ENCODE peak calls at places on chromosomes 5 and 9, in eight cellular contexts. L is GM12878, B is PC-9, Z is sigmoid colon, C is tibial artery, N is right lobe of liver, R is suprapubic skin, U is IMR-90. O is an unnamed sample. For H3K27me3, the result is how much of the 10 kb centered on the place peaks cover.

GRCh38 chr9:98515506-98516204 is 193.1 kb downstream of the GABBR2 start:
- DNase-seq in L (no peak), B (no peak), Z (no peak), C (no peak), N (no peak), R (no peak), U (no peak), O (no peak)

GRCh38 chr9:14455243-14455642 is 141.3 kb upstream of the NFIB start:
- DNase-seq in L (no peak), B (no peak), Z (no peak), C (no peak), N (no peak), R (no peak), U (no peak), O (no peak)

GRCh38 chr5:115333164-115333563 is 36.7 kb upstream of the CCDC112 start:
- DNase-seq in L (peak), B (no peak), Z (no peak), C (no peak), N (no peak), R (no peak), U (peak), O (no peak)

GRCh38 chr9:124458441-124458840 is 8.2 kb downstream of the ADGRD2 start:
- DNase-seq in L (no peak), B (no peak), Z (peak), C (peak), N (no peak), R (no peak), U (no peak), O (no peak)

GRCh38 chr9:27261517-27262211 is 35.3 kb downstream of the EQTN start:
- DNase-seq in L (no peak), B (no peak), Z (no peak), C (no peak), N (no peak), R (no peak), U (peak), O (no peak)

GRCh38 chr5:123508441-123508840 is 3.5 kb upstream of the CSNK1G3 start:
- DNase-seq in L (no peak), B (no peak), Z (no peak), C (no peak), N (no peak), R (no peak), U (no peak), O (no peak)

GRCh38 chr9:129284607-129285291 is 106.7 kb upstream of the IER5L start:
- DNase-seq in L (no peak), B (no peak), Z (peak), C (peak), N (peak), R (peak), U (no peak), O (peak)

GRCh38 chr5:34959323-34959722 is 30.0 kb downstream of the DNAJC21 start:
- DNase-seq in L (peak), B (peak), Z (no peak), C (no peak), N (no peak), R (no peak), U (peak), O (no peak)

GRCh38 chr5:112419050-112419595 is at the start of gene EPB41L4A:
- DNase-seq in L (no peak), B (peak), Z (no peak), C (peak), N (peak), R (no peak), U (no peak), O (peak)

GRCh38 chr9:77793909-77794308 is 145.8 kb upstream of the GNA14 start:
- DNase-seq in L (no peak), B (peak), Z (no peak), C (no peak), N (no peak), R (no peak), U (peak), O (no peak)

GRCh38 chr5:65539827-65540226 is 23.1 kb downstream of the CENPK start:
- DNase-seq in L (no peak), B (peak), Z (no peak), C (no peak), N (no peak), R (no peak), U (no peak), O (no peak)

GRCh38 chr5:39422886-39423285 is 1.9 kb downstream of the DAB2 start:
- DNase-seq in L (no peak), B (no peak), Z (no peak), C (no peak), N (no peak), R (no peak), U (no peak), O (no peak)

GRCh38 chr5:107455111-107455544 is 215.6 kb downstream of the EFNA5 start:
- DNase-seq in L (no peak), B (no peak), Z (no peak), C (no peak), N (no peak), R (no peak), U (peak), O (no peak)

GRCh38 chr5:111194053-111194452 is 30.1 kb upstream of the CAMK4 start:
- DNase-seq in L (no peak), B (no peak), Z (no peak), C (no peak), N (no peak), R (no peak), U (no peak), O (no peak)

GRCh38 chr9:85402541-85402940 is 339.2 kb downstream of the AGTPBP1 start:
- DNase-seq in L (no peak), B (no peak), Z (no peak), C (no peak), N (no peak), R (no peak), U (no peak), O (no peak)

GRCh38 chr5:111461261-111461671 is 51.1 kb downstream of the STARD4 start:
- DNase-seq in L (no peak), B (no peak), Z (no peak), C (no peak), N (no peak), R (no peak), U (peak), O (no peak)

GRCh38 chr5:154429341-154429740 is 16.5 kb upstream of the SAP30L start:
- DNase-seq in L (no peak), B (no peak), Z (no peak), C (no peak), N (no peak), R (no peak), U (no peak), O (no peak)

GRCh38 chr5:156393980-156394379 is 67.0 kb downstream of the SGCD start:
- DNase-seq in L (no peak), B (no peak), Z (no peak), C (no peak), N (no peak), R (no peak), U (no peak), O (no peak)

GRCh38 chr5:154728884-154729283 is 26.3 kb upstream of the LARP1 start:
- DNase-seq in L (no peak), B (no peak), Z (no peak), C (no peak), N (no peak), R (peak), U (no peak), O (no peak)

GRCh38 chr5:154486427-154486866 is 8.4 kb upstream of the HAND1 start:
- DNase-seq in L (no peak), B (no peak), Z (peak), C (peak), N (no peak), R (peak), U (no peak), O (no peak)

GRCh38 chr9:136245194-136246150 is at the start of gene QSOX2:
- DNase-seq in L (peak), B (peak), Z (peak), C (peak), N (peak), R (peak), U (peak), O (peak)

GRCh38 chr9:96523429-96523828 is 73.5 kb downstream of the HABP4 start:
- DNase-seq in L (no peak), B (no peak), Z (no peak), C (peak), N (no peak), R (no peak), U (no peak), O (peak)

GRCh38 chr5:157912621-157913325 is 53.8 kb upstream of the CLINT1 start:
- DNase-seq in L (peak), B (peak), Z (no peak), C (no peak), N (no peak), R (no peak), U (no peak), O (no peak)

GRCh38 chr5:42811591-42812392 is at the start of gene SELENOP:
- DNase-seq in L (peak), B (peak), Z (peak), C (peak), N (peak), R (no peak), U (no peak), O (peak)

GRCh38 chr9:114869845-114870244 is 60.5 kb downstream of the TNFSF8 start:
- DNase-seq in L (no peak), B (peak), Z (no peak), C (no peak), N (no peak), R (no peak), U (no peak), O (no peak)

GRCh38 chr5:37723147-37723961 is 116.5 kb downstream of the GDNF start:
- DNase-seq in L (no peak), B (peak), Z (peak), C (no peak), N (no peak), R (no peak), U (no peak), O (no peak)

GRCh38 chr5:138542120-138542955 is 698 bp downstream of the ETF1 start:
- DNase-seq in L (no peak), B (no peak), Z (peak), C (no peak), N (no peak), R (no peak), U (peak), O (no peak)

GRCh38 chr9:94903961-94904421 is 177.5 kb downstream of the AOPEP start:
- DNase-seq in L (no peak), B (no peak), Z (no peak), C (no peak), N (no peak), R (no peak), U (peak), O (no peak)

GRCh38 chr5:100846722-100847121 is 56.4 kb downstream of the ST8SIA4 start:
- DNase-seq in L (no peak), B (no peak), Z (no peak), C (no peak), N (no peak), R (no peak), U (no peak), O (no peak)

GRCh38 chr5:75048457-75048953 is 3.9 kb downstream of the GCNT4 start:
- DNase-seq in L (peak), B (no peak), Z (no peak), C (no peak), N (no peak), R (no peak), U (peak), O (no peak)

GRCh38 chr9:73444821-73445220 is 293.2 kb downstream of the ANXA1 start:
- DNase-seq in L (no peak), B (no peak), Z (no peak), C (no peak), N (no peak), R (no peak), U (no peak), O (no peak)
- H3K27me3 ChIP-seq in L (under half), B (under half), Z (under half), C (under half), N (under half), R (under half), U (under half), O (under half)

GRCh38 chr9:133710661-133711427 is 27.3 kb downstream of the SARDH start:
- DNase-seq in L (no peak), B (no peak), Z (peak), C (peak), N (no peak), R (no peak), U (no peak), O (no peak)
- H3K4me3 ChIP-seq in L (no peak), B (no peak), Z (no peak), C (no peak), N (no peak), R (no peak), U (no peak), O (no peak)

DNA sequence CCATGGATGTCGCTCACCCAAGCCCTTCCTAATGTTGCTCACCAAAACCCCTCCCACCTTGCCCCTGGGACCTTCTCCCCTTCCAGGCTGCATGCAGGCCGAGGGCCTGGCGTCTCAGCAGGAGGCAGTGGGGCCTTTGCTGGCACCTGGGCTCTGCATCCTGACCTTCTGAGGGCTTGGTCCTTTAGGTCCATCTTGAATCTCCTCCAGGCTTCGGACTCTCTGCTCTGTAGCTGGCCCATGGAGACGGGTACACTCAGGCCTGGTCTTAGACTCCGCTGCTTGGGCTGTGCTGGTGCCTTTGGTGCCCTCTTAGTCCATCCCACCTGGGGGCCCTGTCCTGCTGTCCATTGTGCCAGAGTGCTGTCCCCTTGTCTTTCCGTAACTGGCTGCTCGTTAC is 14.0 kb downstream of the TENT4A start:
- DNase-seq in L (no peak), B (no peak), Z (no peak), C (peak), N (no peak), R (no peak), U (no peak), O (no peak)
- H3K27ac ChIP-seq in L (peak), B (no peak), Z (no peak), C (no peak), N (no peak), R (no peak), U (no peak), O (no peak)

DNA sequence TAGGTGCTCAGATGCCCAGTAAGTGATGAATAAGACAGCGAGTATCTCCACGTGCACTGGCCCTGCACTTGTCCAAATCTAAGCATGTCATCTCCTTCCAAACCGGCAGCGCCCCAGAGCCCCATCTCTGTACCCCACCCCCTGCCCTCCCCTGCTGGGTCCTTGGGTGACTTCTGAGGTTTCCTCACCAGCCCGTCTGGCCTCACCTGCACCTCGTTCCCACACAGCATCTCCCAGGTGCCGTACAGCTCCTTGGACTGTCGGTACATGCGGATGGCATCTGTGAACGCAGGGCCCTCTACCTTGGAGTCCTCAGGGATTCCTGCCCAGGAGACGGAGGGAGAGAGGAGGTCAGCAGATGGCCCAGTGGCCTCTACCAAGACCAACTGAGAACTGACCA is 66.3 kb downstream of the LRSAM1 start:
- DNase-seq in L (no peak), B (no peak), Z (no peak), C (no peak), N (no peak), R (no peak), U (no peak), O (no peak)
- H3K27me3 ChIP-seq in L (under half), B (under half), Z (under half), C (under half), N (under half), R (under half), U (under half), O (under half)

DNA sequence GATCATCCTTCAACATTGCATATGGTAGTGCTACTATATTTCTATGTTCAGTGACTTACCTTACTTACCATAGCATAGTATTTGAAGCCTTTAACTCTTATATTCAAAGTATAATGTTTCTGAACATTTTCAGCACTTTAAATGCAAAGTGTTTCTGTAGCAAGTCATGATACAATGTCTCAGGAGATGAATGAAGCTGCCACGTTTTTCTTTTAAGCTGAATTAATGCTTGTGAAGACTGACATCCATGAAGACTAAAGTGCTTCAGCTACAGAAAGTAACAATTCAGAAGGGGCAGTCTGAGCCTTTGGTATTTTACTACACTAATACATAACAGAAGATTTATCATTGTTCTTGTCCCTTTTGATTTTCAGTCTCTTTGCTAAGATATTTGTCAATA is 709.1 kb upstream of the ARRDC3 start:
- DNase-seq in L (no peak), B (no peak), Z (no peak), C (no peak), N (no peak), R (no peak), U (no peak), O (no peak)
- H3K4me3 ChIP-seq in L (no peak), B (no peak), Z (no peak), C (no peak), N (no peak), R (no peak), U (no peak), O (no peak)

DNA sequence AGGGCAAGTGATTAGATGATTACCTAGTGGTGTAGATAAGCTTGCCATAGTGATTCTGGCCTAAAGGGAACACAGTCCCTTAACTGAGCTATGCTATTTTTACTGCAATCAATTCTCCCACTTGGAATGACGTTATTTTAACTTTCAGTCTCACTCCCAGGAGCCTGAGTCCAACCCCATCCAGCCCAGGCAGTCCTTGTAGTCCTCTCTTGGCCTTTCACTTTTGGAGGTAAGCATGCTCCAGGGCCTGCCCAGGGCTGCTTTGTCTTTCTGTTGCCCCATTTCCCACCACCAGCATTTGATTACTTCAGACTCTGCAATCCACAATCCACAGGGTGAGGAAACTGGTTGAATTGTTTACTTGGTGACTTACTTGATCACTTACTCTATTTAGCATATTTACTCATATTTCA is 233.0 kb downstream of the CD180 start:
- DNase-seq in L (no peak), B (peak), Z (no peak), C (no peak), N (no peak), R (no peak), U (peak), O (no peak)
- H3K27ac ChIP-seq in L (no peak), B (peak), Z (no peak), C (no peak), N (no peak), R (no peak), U (no peak), O (peak)

GRCh38 chr5:170297589-170298462 is at the start of gene LCP2:
- DNase-seq in L (no peak), B (no peak), Z (peak), C (no peak), N (peak), R (no peak), U (no peak), O (no peak)
- H3K27me3 ChIP-seq in L (under half), B (under half), Z (under half), C (under half), N (under half), R (under half), U (under half), O (under half)

GRCh38 chr5:55601209-55601618 is 66.5 kb upstream of the PLPP1 start:
- DNase-seq in L (no peak), B (peak), Z (peak), C (peak), N (peak), R (peak), U (peak), O (peak)
- H3K4me3 ChIP-seq in L (no peak), B (peak), Z (no peak), C (peak), N (no peak), R (peak), U (no peak), O (peak)

GRCh38 chr5:1318659-1319251 is 23.9 kb upstream of the TERT start:
- DNase-seq in L (no peak), B (no peak), Z (peak), C (peak), N (no peak), R (peak), U (no peak), O (peak)
- H3K27ac ChIP-seq in L (no peak), B (no peak), Z (no peak), C (no peak), N (no peak), R (no peak), U (no peak), O (no peak)

O was measured in right cardiac atrium.